ENCODE peak calls at places on chromosomes 12 and 14, in five cellular contexts. One of them, this sample, is unnamed. For H3K4me1, the result is how much of the 10 kb centered on the place peaks cover.

GRCh38 chr14:35956376-35957000 is 130.3 kb downstream of the BRMS1L start:
- DNase-seq in tibial artery: no peak
- DNase-seq in OCI-LY7: no peak
- DNase-seq in fibroblast of lung: no peak
- DNase-seq in effector memory CD4-positive, alpha-beta T cell: no peak
- DNase-seq in this sample: no peak

GRCh38 chr12:117897379-117898161 is 71.2 kb downstream of the KSR2 start:
- DNase-seq in tibial artery: no peak
- DNase-seq in OCI-LY7: no peak
- DNase-seq in fibroblast of lung: no peak
- DNase-seq in effector memory CD4-positive, alpha-beta T cell: no peak
- DNase-seq in this sample: no peak

GRCh38 chr12:1804545-1805332 is 15.6 kb upstream of the LRTM2 start:
- DNase-seq in tibial artery: peak
- DNase-seq in OCI-LY7: peak
- DNase-seq in fibroblast of lung: peak
- DNase-seq in effector memory CD4-positive, alpha-beta T cell: peak
- DNase-seq in this sample: peak

GRCh38 chr14:75559451-75560187 is 18.8 kb upstream of the FLVCR2 start:
- DNase-seq in tibial artery: no peak
- DNase-seq in OCI-LY7: no peak
- DNase-seq in fibroblast of lung: peak
- DNase-seq in effector memory CD4-positive, alpha-beta T cell: no peak
- DNase-seq in this sample: peak

GRCh38 chr14:67502867-67503266 is 14.3 kb upstream of the TMEM229B start:
- DNase-seq in tibial artery: no peak
- DNase-seq in OCI-LY7: no peak
- DNase-seq in fibroblast of lung: no peak
- DNase-seq in effector memory CD4-positive, alpha-beta T cell: no peak
- DNase-seq in this sample: no peak

GRCh38 chr12:129776977-129777667 is 126.7 kb downstream of the TMEM132D start:
- DNase-seq in tibial artery: no peak
- DNase-seq in OCI-LY7: no peak
- DNase-seq in fibroblast of lung: peak
- DNase-seq in effector memory CD4-positive, alpha-beta T cell: no peak
- DNase-seq in this sample: no peak

GRCh38 chr12:129564768-129565167 is 339.1 kb downstream of the TMEM132D start:
- DNase-seq in tibial artery: no peak
- DNase-seq in OCI-LY7: no peak
- DNase-seq in fibroblast of lung: peak
- DNase-seq in effector memory CD4-positive, alpha-beta T cell: no peak
- DNase-seq in this sample: no peak

GRCh38 chr12:119624971-119625370 is 31.4 kb downstream of the TMEM233 start:
- DNase-seq in tibial artery: no peak
- DNase-seq in OCI-LY7: no peak
- DNase-seq in fibroblast of lung: peak
- DNase-seq in effector memory CD4-positive, alpha-beta T cell: no peak
- DNase-seq in this sample: no peak

GRCh38 chr12:83389237-83389996 is 702.7 kb downstream of the TMTC2 start:
- DNase-seq in tibial artery: no peak
- DNase-seq in OCI-LY7: no peak
- DNase-seq in fibroblast of lung: no peak
- DNase-seq in effector memory CD4-positive, alpha-beta T cell: no peak
- DNase-seq in this sample: no peak

GRCh38 chr14:59130472-59130871 is 58.0 kb upstream of the DAAM1 start:
- DNase-seq in tibial artery: no peak
- DNase-seq in OCI-LY7: no peak
- DNase-seq in fibroblast of lung: no peak
- DNase-seq in effector memory CD4-positive, alpha-beta T cell: no peak
- DNase-seq in this sample: no peak

GRCh38 chr14:104109731-104110361 is 24.3 kb downstream of the ASPG start:
- DNase-seq in tibial artery: peak
- DNase-seq in OCI-LY7: no peak
- DNase-seq in fibroblast of lung: no peak
- DNase-seq in effector memory CD4-positive, alpha-beta T cell: no peak
- DNase-seq in this sample: peak

GRCh38 chr12:48865141-48865440 is 579 bp downstream of the RND1 start:
- DNase-seq in tibial artery: no peak
- DNase-seq in OCI-LY7: peak
- DNase-seq in fibroblast of lung: no peak
- DNase-seq in effector memory CD4-positive, alpha-beta T cell: no peak
- DNase-seq in this sample: no peak

GRCh38 chr12:107929436-107929835 is 154.9 kb downstream of the ASCL4 start:
- DNase-seq in tibial artery: no peak
- DNase-seq in OCI-LY7: peak
- DNase-seq in fibroblast of lung: peak
- DNase-seq in effector memory CD4-positive, alpha-beta T cell: no peak
- DNase-seq in this sample: no peak

GRCh38 chr12:128726866-128727265 is 96.9 kb downstream of the SLC15A4 start:
- DNase-seq in tibial artery: no peak
- DNase-seq in OCI-LY7: no peak
- DNase-seq in fibroblast of lung: no peak
- DNase-seq in effector memory CD4-positive, alpha-beta T cell: no peak
- DNase-seq in this sample: no peak

GRCh38 chr12:1474059-1474537 is 120.3 kb downstream of the FBXL14 start:
- DNase-seq in tibial artery: no peak
- DNase-seq in OCI-LY7: no peak
- DNase-seq in fibroblast of lung: peak
- DNase-seq in effector memory CD4-positive, alpha-beta T cell: no peak
- DNase-seq in this sample: no peak

GRCh38 chr12:72011374-72011773 is 72.7 kb downstream of the TPH2 start:
- DNase-seq in tibial artery: no peak
- DNase-seq in OCI-LY7: no peak
- DNase-seq in fibroblast of lung: peak
- DNase-seq in effector memory CD4-positive, alpha-beta T cell: no peak
- DNase-seq in this sample: no peak

GRCh38 chr14:87457727-87458126 is 535.3 kb downstream of the GALC start:
- DNase-seq in tibial artery: no peak
- DNase-seq in OCI-LY7: no peak
- DNase-seq in fibroblast of lung: no peak
- DNase-seq in effector memory CD4-positive, alpha-beta T cell: no peak
- DNase-seq in this sample: no peak

GRCh38 chr12:2783936-2784600 is 10.7 kb upstream of the FKBP4 start:
- DNase-seq in tibial artery: no peak
- DNase-seq in OCI-LY7: peak
- DNase-seq in fibroblast of lung: peak
- DNase-seq in effector memory CD4-positive, alpha-beta T cell: peak
- DNase-seq in this sample: peak

GRCh38 chr12:119432935-119433334 is 98.4 kb downstream of the CCDC60 start:
- DNase-seq in tibial artery: no peak
- DNase-seq in OCI-LY7: no peak
- DNase-seq in fibroblast of lung: no peak
- DNase-seq in effector memory CD4-positive, alpha-beta T cell: no peak
- DNase-seq in this sample: no peak

GRCh38 chr12:29519585-29520182 is 22.2 kb upstream of the OVCH1 start:
- DNase-seq in tibial artery: no peak
- DNase-seq in OCI-LY7: peak
- DNase-seq in fibroblast of lung: peak
- DNase-seq in effector memory CD4-positive, alpha-beta T cell: peak
- DNase-seq in this sample: no peak

GRCh38 chr14:92626041-92626440 is 112.5 kb downstream of the RIN3 start:
- DNase-seq in tibial artery: no peak
- DNase-seq in OCI-LY7: no peak
- DNase-seq in fibroblast of lung: peak
- DNase-seq in effector memory CD4-positive, alpha-beta T cell: no peak
- DNase-seq in this sample: no peak

GRCh38 chr12:90940872-90941499 is 14.0 kb downstream of the CCER1 start:
- DNase-seq in tibial artery: no peak
- DNase-seq in OCI-LY7: peak
- DNase-seq in fibroblast of lung: peak
- DNase-seq in effector memory CD4-positive, alpha-beta T cell: no peak
- DNase-seq in this sample: no peak

GRCh38 chr12:104712477-104712876 is 245.6 kb downstream of the SLC41A2 start:
- DNase-seq in tibial artery: no peak
- DNase-seq in OCI-LY7: no peak
- DNase-seq in fibroblast of lung: peak
- DNase-seq in effector memory CD4-positive, alpha-beta T cell: no peak
- DNase-seq in this sample: no peak

GRCh38 chr14:83147006-83147405 is 1613.4 kb upstream of the SEL1L start:
- DNase-seq in tibial artery: no peak
- DNase-seq in OCI-LY7: no peak
- DNase-seq in fibroblast of lung: no peak
- DNase-seq in effector memory CD4-positive, alpha-beta T cell: no peak
- DNase-seq in this sample: no peak

GRCh38 chr14:68309631-68310030 is 483.2 kb downstream of the ZFP36L1 start:
- DNase-seq in tibial artery: no peak
- DNase-seq in OCI-LY7: no peak
- DNase-seq in fibroblast of lung: no peak
- DNase-seq in effector memory CD4-positive, alpha-beta T cell: no peak
- DNase-seq in this sample: no peak

GRCh38 chr14:68981124-68981523 is 2.0 kb upstream of the ACTN1 start:
- DNase-seq in tibial artery: no peak
- DNase-seq in OCI-LY7: no peak
- DNase-seq in fibroblast of lung: no peak
- DNase-seq in effector memory CD4-positive, alpha-beta T cell: no peak
- DNase-seq in this sample: no peak

GRCh38 chr12:110467847-110468211 is 228 bp downstream of the GPN3 start:
- DNase-seq in tibial artery: no peak
- DNase-seq in OCI-LY7: no peak
- DNase-seq in fibroblast of lung: no peak
- DNase-seq in effector memory CD4-positive, alpha-beta T cell: no peak
- DNase-seq in this sample: no peak

GRCh38 chr12:107461222-107461980 is 224.2 kb upstream of the PWP1 start:
- DNase-seq in tibial artery: no peak
- DNase-seq in OCI-LY7: no peak
- DNase-seq in fibroblast of lung: peak
- DNase-seq in effector memory CD4-positive, alpha-beta T cell: no peak
- DNase-seq in this sample: no peak

GRCh38 chr14:93207468-93208308 is 632 bp downstream of the UBR7 start:
- DNase-seq in tibial artery: peak
- DNase-seq in OCI-LY7: peak
- DNase-seq in fibroblast of lung: peak
- DNase-seq in effector memory CD4-positive, alpha-beta T cell: no peak
- DNase-seq in this sample: no peak

GRCh38 chr12:96698521-96698920 is 208.5 kb upstream of the NEDD1 start:
- DNase-seq in tibial artery: no peak
- DNase-seq in OCI-LY7: no peak
- DNase-seq in fibroblast of lung: no peak
- DNase-seq in effector memory CD4-positive, alpha-beta T cell: no peak
- DNase-seq in this sample: no peak

GRCh38 chr14:20418501-20418909 is 5.2 kb upstream of the TEP1 start:
- DNase-seq in tibial artery: no peak
- DNase-seq in OCI-LY7: no peak
- DNase-seq in fibroblast of lung: no peak
- DNase-seq in effector memory CD4-positive, alpha-beta T cell: no peak
- DNase-seq in this sample: no peak

GRCh38 chr12:68264864-68265256 is 11.5 kb upstream of the IL22 start:
- DNase-seq in tibial artery: no peak
- DNase-seq in OCI-LY7: no peak
- DNase-seq in fibroblast of lung: peak
- DNase-seq in effector memory CD4-positive, alpha-beta T cell: no peak
- DNase-seq in this sample: no peak

DNA sequence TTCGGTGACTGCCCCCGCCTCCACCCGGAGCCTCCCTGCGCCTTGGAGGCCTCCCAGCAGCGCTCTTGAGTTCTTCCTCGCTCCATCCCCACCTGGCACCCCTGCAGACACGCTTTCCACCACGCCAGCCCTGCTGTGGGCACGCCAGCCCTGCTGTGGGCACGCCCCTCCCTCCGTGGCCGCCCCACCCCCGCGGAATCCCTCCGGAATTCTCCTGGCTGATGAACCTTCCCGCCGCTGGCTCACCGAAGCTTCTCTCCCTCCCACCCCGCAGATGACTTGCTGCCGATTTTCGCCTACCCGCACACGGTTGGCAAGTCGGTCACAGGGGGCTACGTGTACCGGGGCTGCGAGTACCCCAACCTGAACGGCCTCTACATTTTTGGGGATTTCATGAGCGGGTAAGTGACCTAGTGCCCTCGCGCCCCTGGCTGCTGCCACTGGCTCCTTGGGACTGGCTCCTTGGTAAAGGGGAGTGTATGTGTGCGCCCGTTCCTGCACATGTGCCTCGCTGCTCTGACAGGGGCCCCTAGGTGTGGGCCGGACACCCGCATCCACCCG is 15.2 kb downstream of the HHIPL1 start:
- DNase-seq in tibial artery: no peak
- DNase-seq in OCI-LY7: no peak
- DNase-seq in fibroblast of lung: no peak
- DNase-seq in effector memory CD4-positive, alpha-beta T cell: no peak
- DNase-seq in this sample: peak
- H3K4me1 ChIP-seq in tibial artery: under half
- H3K4me1 ChIP-seq in OCI-LY7: half or more
- H3K4me1 ChIP-seq in fibroblast of lung: under half
- H3K4me1 ChIP-seq in effector memory CD4-positive, alpha-beta T cell: under half
- H3K4me1 ChIP-seq in this sample: under half

GRCh38 chr12:21655594-21655993 is 2.0 kb downstream of the LDHB start:
- DNase-seq in tibial artery: no peak
- DNase-seq in OCI-LY7: no peak
- DNase-seq in fibroblast of lung: no peak
- DNase-seq in effector memory CD4-positive, alpha-beta T cell: no peak
- DNase-seq in this sample: no peak
- H3K4me1 ChIP-seq in tibial artery: under half
- H3K4me1 ChIP-seq in OCI-LY7: under half
- H3K4me1 ChIP-seq in fibroblast of lung: under half
- H3K4me1 ChIP-seq in effector memory CD4-positive, alpha-beta T cell: under half
- H3K4me1 ChIP-seq in this sample: under half

DNA sequence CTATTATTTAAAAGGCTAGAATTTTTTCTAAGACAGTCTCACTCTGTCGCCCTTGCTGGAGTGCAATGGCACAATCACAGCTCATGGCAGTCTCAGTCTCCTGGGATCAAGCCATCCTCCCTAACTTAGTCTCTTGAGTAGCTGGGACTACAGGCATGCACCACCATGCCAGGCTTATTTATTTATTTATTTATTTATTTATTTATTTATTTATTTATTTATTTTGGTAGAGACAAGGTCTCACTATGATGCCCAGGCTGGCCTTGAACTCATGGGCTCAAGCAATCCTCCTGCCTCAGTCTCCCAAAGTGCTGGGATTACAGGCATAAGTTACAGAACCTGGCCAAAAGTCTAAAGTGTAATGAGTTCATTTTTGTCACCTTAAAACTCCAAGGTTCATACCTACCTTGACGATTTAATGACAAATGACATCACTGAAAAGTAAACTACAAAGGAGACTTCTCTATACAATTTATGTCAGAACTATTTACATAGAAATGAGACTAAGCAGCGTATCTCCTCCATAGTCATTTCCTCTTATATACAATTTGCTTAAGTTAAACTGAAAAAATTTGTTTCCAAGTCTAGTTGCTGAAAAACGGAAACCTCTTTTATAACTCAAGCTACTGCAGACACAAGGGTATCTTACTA is 78.2 kb downstream of the EPS8 start:
- DNase-seq in tibial artery: no peak
- DNase-seq in OCI-LY7: no peak
- DNase-seq in fibroblast of lung: no peak
- DNase-seq in effector memory CD4-positive, alpha-beta T cell: no peak
- DNase-seq in this sample: no peak
- H3K4me1 ChIP-seq in tibial artery: under half
- H3K4me1 ChIP-seq in OCI-LY7: under half
- H3K4me1 ChIP-seq in fibroblast of lung: under half
- H3K4me1 ChIP-seq in effector memory CD4-positive, alpha-beta T cell: under half
- H3K4me1 ChIP-seq in this sample: under half

DNA sequence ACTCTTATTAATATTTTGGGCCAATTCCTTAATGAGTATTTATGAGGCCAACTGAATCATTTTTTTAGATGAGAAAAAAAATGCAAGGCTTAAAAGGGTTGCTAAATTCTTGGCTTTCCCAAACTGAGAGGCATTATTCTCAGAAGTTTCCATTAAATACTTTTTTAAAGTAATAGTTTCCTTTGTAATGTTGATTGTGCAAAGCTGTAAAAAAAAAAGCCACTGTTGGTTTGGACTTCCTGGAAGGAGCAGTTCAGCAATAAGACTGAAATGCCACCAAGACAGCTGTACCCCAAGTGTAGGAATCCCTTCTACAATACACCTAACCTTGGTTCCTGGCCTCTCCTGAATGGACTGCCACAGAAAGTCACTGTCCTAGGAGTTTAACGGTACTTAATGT is 231.3 kb downstream of the MON2 start:
- DNase-seq in tibial artery: no peak
- DNase-seq in OCI-LY7: no peak
- DNase-seq in fibroblast of lung: no peak
- DNase-seq in effector memory CD4-positive, alpha-beta T cell: no peak
- DNase-seq in this sample: no peak
- H3K4me1 ChIP-seq in tibial artery: under half
- H3K4me1 ChIP-seq in OCI-LY7: under half
- H3K4me1 ChIP-seq in fibroblast of lung: under half
- H3K4me1 ChIP-seq in effector memory CD4-positive, alpha-beta T cell: under half
- H3K4me1 ChIP-seq in this sample: under half